ENCODE peak calls at places on chromosomes 1 and 21, in four cellular contexts. E, U, S and X are unnamed samples.

GRCh38 chr1:12478612-12478985 is 139.4 kb downstream of the DHRS3 start:
- DNase-seq in U (peak), E (no peak), S (no peak), X (no peak)

GRCh38 chr1:211918665-211919414 is 88.3 kb upstream of the LPGAT1 start:
- DNase-seq in U (no peak), E (no peak), S (no peak), X (no peak)

GRCh38 chr1:203636306-203636705 is 9.7 kb downstream of the ATP2B4 start:
- DNase-seq in E (peak), U (no peak), S (no peak), X (no peak)

GRCh38 chr1:107541412-107541811 is 400.6 kb downstream of the NTNG1 start:
- DNase-seq in E (no peak), S (no peak), U (no peak), X (no peak)

GRCh38 chr1:226550671-226551041 is 2.1 kb downstream of the STUM start:
- DNase-seq in S (no peak), U (no peak), E (no peak), X (no peak)

GRCh38 chr1:191839891-191840290 is 318.4 kb upstream of the RGS18 start:
- DNase-seq in S (no peak), U (no peak), E (peak), X (no peak)

GRCh38 chr1:231091853-231092301 is 51.8 kb upstream of the FAM89A start:
- DNase-seq in U (peak), E (no peak), S (peak), X (peak)

GRCh38 chr1:71695084-71695483 is 587.3 kb downstream of the NEGR1 start:
- DNase-seq in E (no peak), S (no peak), U (no peak), X (no peak)

GRCh38 chr1:179447489-179447888 is 81.7 kb downstream of the AXDND1 start:
- DNase-seq in U (no peak), S (peak), E (no peak), X (no peak)

GRCh38 chr1:25572708-25573590 is 29.5 kb downstream of the LDLRAP1 start:
- DNase-seq in E (peak), S (peak), U (peak), X (peak)

GRCh38 chr21:15549671-15550070 is 180.1 kb upstream of the USP25 start:
- DNase-seq in S (peak), E (peak), U (no peak), X (no peak)

GRCh38 chr1:19450811-19451564 is 34.4 kb downstream of the CAPZB start:
- DNase-seq in S (peak), U (no peak), E (peak), X (no peak)

GRCh38 chr1:83850849-83851248 is 148.1 kb downstream of the TTLL7 start:
- DNase-seq in S (no peak), U (no peak), E (no peak), X (no peak)

GRCh38 chr1:81654657-81655056 is 146.1 kb upstream of the ADGRL2 start:
- DNase-seq in S (no peak), U (no peak), E (no peak), X (no peak)

GRCh38 chr1:110239491-110240430 is 29.6 kb downstream of the KCNC4 start:
- DNase-seq in E (no peak), U (no peak), S (peak), X (no peak)

GRCh38 chr1:117820694-117821381 is 108.6 kb downstream of the GDAP2 start:
- DNase-seq in E (no peak), U (no peak), S (no peak), X (no peak)

GRCh38 chr1:97412737-97413136 is 508.1 kb downstream of the DPYD start:
- DNase-seq in S (peak), U (no peak), E (no peak), X (no peak)

GRCh38 chr1:152442291-152442690 is 28.2 kb upstream of the CRNN start:
- DNase-seq in U (no peak), S (peak), E (no peak), X (no peak)

GRCh38 chr1:15847100-15847892 is at the start of gene SPEN:
- DNase-seq in E (peak), U (peak), S (peak), X (peak)

GRCh38 chr1:67214420-67215174 is 48.3 kb downstream of the IL23R start:
- DNase-seq in U (no peak), E (no peak), S (peak), X (peak)

GRCh38 chr1:226762988-226763740 is 24.1 kb upstream of the ITPKB start:
- DNase-seq in E (no peak), U (no peak), S (no peak), X (no peak)

GRCh38 chr1:115251856-115252255 is 86.2 kb downstream of the NGF start:
- DNase-seq in S (peak), E (peak), U (no peak), X (no peak)

GRCh38 chr1:165884009-165884689 is 56.7 kb downstream of the UCK2 start:
- DNase-seq in E (peak), U (no peak), S (no peak), X (no peak)

GRCh38 chr1:13628711-13629110 is 45.1 kb downstream of the PDPN start:
- DNase-seq in S (no peak), E (no peak), U (no peak), X (no peak)

GRCh38 chr1:2172012-2172411 is 22.6 kb downstream of the FAAP20 start:
- DNase-seq in E (no peak), U (no peak), S (no peak), X (no peak)

GRCh38 chr1:244326757-244327156 is 125.0 kb downstream of the ADSS2 start:
- DNase-seq in U (no peak), E (no peak), S (no peak), X (no peak)

GRCh38 chr1:157021688-157022087 is 23.9 kb downstream of the ARHGEF11 start:
- DNase-seq in U (no peak), S (no peak), E (no peak), X (no peak)

GRCh38 chr21:30486180-30486579 is 1.1 kb downstream of the KRTAP19-2 start:
- DNase-seq in E (no peak), U (no peak), S (no peak), X (no peak)

GRCh38 chr1:40876891-40877290 is 14.7 kb upstream of the CITED4 start:
- DNase-seq in U (no peak), E (no peak), S (no peak), X (no peak)

GRCh38 chr1:37671261-37671660 is 21.1 kb upstream of the CDCA8 start:
- DNase-seq in E (no peak), S (no peak), U (no peak), X (no peak)

GRCh38 chr1:199046618-199047017 is 407.8 kb downstream of the PTPRC start:
- DNase-seq in E (no peak), S (peak), U (no peak), X (no peak)
- TF ChIP-seq CTCF in E (peak), S (peak), U (no peak), X (no peak)

GRCh38 chr1:3539707-3540425 is 71.4 kb downstream of the MEGF6 start:
- DNase-seq in S (peak), U (no peak), E (peak), X (no peak)
- TF ChIP-seq CTCF in S (no peak), U (no peak), E (no peak), X (no peak)

DNA sequence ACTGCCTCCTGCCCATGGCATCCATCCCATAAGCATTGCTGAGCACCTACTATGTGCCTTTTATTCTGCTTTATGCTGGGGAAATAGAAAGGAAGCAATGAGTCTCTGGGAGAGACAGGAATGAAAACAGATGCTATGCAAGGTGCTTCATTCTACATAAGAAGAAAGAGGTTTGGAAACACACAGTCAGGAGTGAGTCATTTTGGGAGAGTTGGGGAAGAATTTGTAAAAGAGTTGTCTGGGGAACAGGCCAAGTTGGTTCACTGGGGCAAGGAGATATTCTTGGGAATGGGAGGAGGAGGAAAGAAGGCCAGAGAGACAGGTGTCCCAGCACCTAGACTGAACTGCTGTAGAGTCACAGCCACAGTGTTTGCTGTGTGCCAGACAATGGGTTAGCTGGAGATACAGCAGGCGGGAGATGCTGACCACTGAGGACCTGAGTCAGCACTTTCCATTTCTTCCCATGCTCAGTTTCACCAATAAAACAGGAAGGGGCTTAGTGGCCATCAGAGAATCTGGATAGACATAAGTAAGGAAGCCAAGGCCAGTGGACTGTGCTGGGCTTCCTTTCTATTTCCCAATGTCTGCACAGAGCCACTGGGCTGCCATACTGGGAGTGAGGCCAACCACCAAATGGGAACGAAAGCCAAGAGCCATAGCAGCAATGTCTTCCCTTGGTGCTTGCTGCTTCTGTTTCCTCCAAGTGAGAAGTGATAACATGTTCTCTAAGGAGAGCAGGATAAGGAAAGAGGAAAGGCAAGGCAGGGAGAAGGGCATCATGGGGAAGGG is 187.7 kb upstream of the USP24 start:
- DNase-seq in S (peak), E (peak), U (no peak), X (no peak)
- TF ChIP-seq CTCF in S (no peak), E (no peak), U (no peak), X (no peak)

DNA sequence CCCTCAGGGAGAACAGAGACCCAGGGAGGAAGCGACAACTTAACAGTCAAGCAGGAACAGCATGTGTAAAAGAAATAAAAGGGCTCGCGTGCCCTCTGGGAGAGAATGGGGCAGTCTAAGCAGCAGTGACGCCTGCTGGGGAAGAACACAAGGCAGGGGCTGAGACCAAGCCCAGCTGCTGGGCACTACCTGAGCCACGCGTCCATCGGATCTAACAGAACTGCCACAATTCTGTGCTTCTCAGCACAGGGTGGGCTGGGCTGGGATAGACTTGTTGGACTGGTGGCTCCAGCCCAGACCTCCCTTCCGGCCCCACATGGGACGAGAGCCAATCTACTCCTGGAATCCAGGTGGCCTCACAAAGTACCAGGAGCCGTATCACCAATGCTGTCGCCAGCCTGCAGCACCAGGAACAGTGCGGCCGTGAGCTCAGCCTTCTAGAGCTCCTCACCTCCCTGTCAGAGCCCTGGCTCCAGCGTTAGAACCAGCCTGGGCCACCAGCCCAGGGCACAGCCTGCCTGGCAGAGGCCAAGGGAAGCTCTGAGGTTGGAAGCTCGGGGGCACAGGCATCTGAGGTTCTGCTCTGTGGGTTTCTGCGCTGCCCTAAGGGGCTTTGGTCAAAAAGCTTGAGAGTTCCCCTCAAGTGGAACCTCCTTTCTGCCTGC is 7.4 kb downstream of the LRRC47 start:
- DNase-seq in U (no peak), E (no peak), S (no peak), X (no peak)
- TF ChIP-seq CTCF in U (no peak), E (no peak), S (no peak), X (no peak)

GRCh38 chr1:178010674-178011073 is 40.8 kb upstream of the SEC16B start:
- DNase-seq in E (no peak), S (no peak), U (no peak), X (no peak)

GRCh38 chr1:178011101-178011828 is 41.4 kb upstream of the SEC16B start:
- DNase-seq in S (peak), U (no peak), E (peak), X (no peak)

GRCh38 chr1:178005450-178005849 is 35.6 kb upstream of the SEC16B start:
- DNase-seq in U (no peak), S (no peak), E (no peak), X (no peak)

GRCh38 chr1:178004926-178005391 is 35.1 kb upstream of the SEC16B start:
- DNase-seq in S (no peak), U (no peak), E (peak), X (no peak)

GRCh38 chr1:178006043-178006442 is 36.2 kb upstream of the SEC16B start:
- DNase-seq in U (no peak), S (no peak), E (no peak), X (no peak)
- TF ChIP-seq CTCF in U (no peak), S (no peak), E (no peak), X (no peak)

GRCh38 chr1:229407206-229408026 is 26.5 kb downstream of the ACTA1 start:
- DNase-seq in E (no peak), U (no peak), S (no peak), X (peak)
- TF ChIP-seq CTCF in E (peak), U (no peak), S (no peak), X (no peak)